ENCODE peak calls at places on chromosomes 1 and 21, in four cellular contexts. V is endodermal cell, D is aorta, E is BJ. L is an unnamed sample.

GRCh38 chr1:165364432-165365133 is 8.1 kb upstream of the LMX1A start:
- DNase-seq in E (no peak), D (no peak), V (no peak), L (no peak)

GRCh38 chr1:27992271-27992670 is 32.5 kb downstream of the XKR8 start:
- DNase-seq in E (no peak), D (no peak), V (no peak), L (no peak)

GRCh38 chr1:27111771-27112573 is 43.0 kb downstream of the SLC9A1 start:
- DNase-seq in V (no peak), E (peak; percentile 99), D (peak; percentile 92), L (peak; percentile 96)

GRCh38 chr1:76083189-76083588 is 8.6 kb downstream of the ST6GALNAC3 start:
- DNase-seq in E (no peak), V (no peak), D (no peak), L (no peak)

GRCh38 chr1:188670837-188671236 is 1806.8 kb downstream of the BRINP3 start:
- DNase-seq in E (no peak), V (no peak), D (no peak), L (no peak)

GRCh38 chr1:198201956-198202784 is 45.4 kb downstream of the NEK7 start:
- DNase-seq in E (no peak), V (no peak), D (no peak), L (no peak)

GRCh38 chr21:33433425-33434114 is 30.4 kb downstream of the IFNGR2 start:
- DNase-seq in V (no peak), D (no peak), E (no peak), L (no peak)

GRCh38 chr21:34022557-34023335 is 50.6 kb upstream of the MRPS6 start:
- DNase-seq in D (no peak), V (peak; percentile 54), E (no peak), L (no peak)

GRCh38 chr1:32933742-32934322 is 30.8 kb downstream of the RNF19B start:
- DNase-seq in E (no peak), V (peak; percentile 51), D (no peak), L (peak; percentile 71)

GRCh38 chr1:221672160-221672762 is 69.6 kb downstream of the DUSP10 start:
- DNase-seq in D (no peak), E (no peak), V (no peak), L (peak; percentile 33)

GRCh38 chr21:46009951-46010655 is 28.5 kb downstream of the COL6A1 start:
- DNase-seq in V (peak; percentile 47), E (no peak), D (no peak), L (no peak)

GRCh38 chr1:21352586-21352985 is 62.3 kb upstream of the ECE1 start:
- DNase-seq in D (no peak), V (no peak), E (no peak), L (no peak)

GRCh38 chr1:86155807-86156561 is 588 bp downstream of the COL24A1 start:
- DNase-seq in V (peak; percentile 79), D (peak; percentile 77), E (no peak), L (peak; percentile 61)

GRCh38 chr21:34075099-34075425 is 1.7 kb downstream of the MRPS6 start:
- DNase-seq in E (no peak), D (no peak), V (no peak), L (no peak)

GRCh38 chr1:18956189-18957135 is at the start of gene IFFO2:
- DNase-seq in D (peak; percentile 100), E (peak; percentile 50), V (peak; percentile 99), L (peak; percentile 96)

GRCh38 chr21:43188712-43189151 is 19.9 kb downstream of the CRYAA start:
- DNase-seq in V (peak; percentile 33), E (no peak), D (peak; percentile 81), L (no peak)

GRCh38 chr1:191320062-191320461 is 838.2 kb upstream of the RGS18 start:
- DNase-seq in D (no peak), V (no peak), E (no peak), L (no peak)

GRCh38 chr1:87404306-87404705 is 75.6 kb downstream of the LMO4 start:
- DNase-seq in E (no peak), D (no peak), V (no peak), L (no peak)

GRCh38 chr1:23825762-23826522 is 713 bp upstream of the HMGCL start:
- DNase-seq in D (no peak), E (no peak), V (no peak), L (no peak)

GRCh38 chr21:45129231-45129923 is 55.0 kb downstream of the ADARB1 start:
- DNase-seq in D (peak; percentile 85), E (no peak), V (no peak), L (no peak)

GRCh38 chr1:111468717-111469100 is 5.1 kb upstream of the C1orf162 start:
- DNase-seq in D (no peak), E (no peak), V (no peak), L (no peak)

GRCh38 chr1:59063501-59063900 is 233.4 kb upstream of the FGGY start:
- DNase-seq in E (no peak), V (peak; percentile 62), D (no peak), L (no peak)

GRCh38 chr1:14970115-14970798 is 183.3 kb upstream of the TMEM51 start:
- DNase-seq in E (peak; percentile 88), V (peak; percentile 63), D (peak; percentile 90), L (peak; percentile 54)

GRCh38 chr21:46001821-46002681 is 20.5 kb downstream of the COL6A1 start:
- DNase-seq in E (no peak), V (peak; percentile 39), D (peak; percentile 72), L (no peak)

GRCh38 chr1:47593001-47593568 is 155.2 kb downstream of the FOXD2 start:
- DNase-seq in D (no peak), E (no peak), V (peak; percentile 76), L (peak; percentile 87)

GRCh38 chr1:32275424-32275823 is 16.5 kb upstream of the HDAC1 start:
- DNase-seq in V (peak; percentile 74), D (peak; percentile 76), E (no peak), L (no peak)

GRCh38 chr1:167661527-167662436 is 31.8 kb downstream of the RCSD1 start:
- DNase-seq in E (peak; percentile 62), D (no peak), V (no peak), L (peak; percentile 67)

GRCh38 chr1:1085911-1086841 is 12.1 kb upstream of the RNF223 start:
- DNase-seq in E (no peak), D (peak; percentile 72), V (peak; percentile 43), L (no peak)

GRCh38 chr1:231935856-231936255 is 309.3 kb downstream of the DISC1 start:
- DNase-seq in D (no peak), E (no peak), V (no peak), L (peak; percentile 78)

GRCh38 chr1:201562257-201562656 is 23.3 kb downstream of the NAV1 start:
- DNase-seq in V (no peak), D (no peak), E (peak; percentile 90), L (peak; percentile 48)

GRCh38 chr1:91924146-91924545 is 25.1 kb upstream of the BRDT start:
- DNase-seq in E (peak; percentile 53), V (no peak), D (no peak), L (no peak)

GRCh38 chr1:2014726-2015382 is 4.3 kb upstream of the GABRD start:
- DNase-seq in E (no peak), D (no peak), V (no peak), L (no peak)

GRCh38 chr21:46022551-46023107 is 41.1 kb downstream of the COL6A1 start:
- DNase-seq in D (peak; percentile 74), E (no peak), V (no peak), L (no peak)

GRCh38 chr1:51768971-51769601 is 109.4 kb downstream of the NRDC start:
- DNase-seq in D (no peak), E (no peak), V (peak; percentile 57), L (peak; percentile 75)

GRCh38 chr1:234533975-234534876 is 55.2 kb upstream of the TARBP1 start:
- DNase-seq in V (no peak), E (peak; percentile 96), D (peak; percentile 94), L (no peak)

GRCh38 chr1:9252999-9253398 is 18.4 kb downstream of the H6PD start:
- DNase-seq in D (peak; percentile 45), E (no peak), V (peak; percentile 73), L (peak; percentile 44)

GRCh38 chr1:176555911-176556687 is 93.1 kb downstream of the PAPPA2 start:
- DNase-seq in E (no peak), V (peak; percentile 25), D (no peak), L (no peak)
- H3K4me3 ChIP-seq in E (no peak overlapping the region), V (no peak overlapping the region), D (no peak overlapping the region), L (no peak overlapping the region)

DNA sequence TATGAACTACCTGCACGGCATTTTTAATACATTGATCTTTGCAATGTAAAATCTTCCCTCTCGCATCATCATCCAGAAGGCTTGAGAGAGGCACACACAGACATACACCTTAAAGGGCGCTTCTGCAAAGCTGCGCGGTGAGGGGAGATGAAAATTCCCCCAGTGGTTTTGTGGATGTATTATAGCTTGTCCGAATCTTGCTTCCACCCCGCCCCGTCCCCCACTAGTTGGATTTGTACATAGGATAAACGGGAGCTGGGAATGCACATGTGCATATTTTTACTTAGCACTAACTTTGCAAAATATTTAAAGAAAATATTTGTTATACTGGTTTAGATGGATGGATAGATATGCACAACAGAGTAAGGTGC is 542 bp upstream of the ASTN1 start:
- DNase-seq in V (no peak), E (no peak), D (no peak), L (no peak)
- H3K4me3 ChIP-seq in V (peak overlapping the region; percentile 81), E (no peak overlapping the region), D (no peak overlapping the region), L (no peak overlapping the region)

GRCh38 chr1:36256558-36257374 is 32.5 kb downstream of the THRAP3 start:
- DNase-seq in E (no peak), D (no peak), V (no peak), L (no peak)

GRCh38 chr1:36257375-36257767 is 33.1 kb downstream of the THRAP3 start:
- DNase-seq in V (peak; percentile 57), E (no peak), D (no peak), L (no peak)

GRCh38 chr1:36248250-36248894 is 24.1 kb downstream of the THRAP3 start:
- DNase-seq in V (no peak), D (peak; percentile 82), E (peak; percentile 72), L (no peak)

GRCh38 chr1:36251794-36252481 is 27.7 kb downstream of the THRAP3 start:
- DNase-seq in D (no peak), V (no peak), E (no peak), L (no peak)

DNA sequence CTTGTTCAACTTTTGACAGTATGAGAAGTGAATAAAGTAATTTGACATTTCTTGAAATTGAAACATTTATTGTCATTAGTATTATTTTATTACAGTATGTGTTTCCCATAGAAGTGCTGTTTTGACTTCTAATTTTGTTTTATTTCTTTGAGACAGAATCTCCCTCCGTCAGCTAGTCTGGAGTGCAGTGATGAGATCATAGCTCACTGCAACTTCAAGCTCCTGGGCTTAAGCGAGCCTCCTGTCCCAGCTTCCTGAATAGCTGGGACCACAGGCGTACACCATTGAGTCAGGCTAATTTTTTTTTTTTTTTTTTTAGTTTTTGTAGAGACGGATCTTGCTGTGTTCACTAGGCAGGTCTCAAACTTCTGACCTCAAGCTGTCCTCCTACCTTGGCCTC is 29.2 kb downstream of the THRAP3 start:
- DNase-seq in E (no peak), D (no peak), V (no peak), L (no peak)
- H3K4me3 ChIP-seq in E (no peak overlapping the region), D (no peak overlapping the region), V (no peak overlapping the region), L (no peak overlapping the region)

DNA sequence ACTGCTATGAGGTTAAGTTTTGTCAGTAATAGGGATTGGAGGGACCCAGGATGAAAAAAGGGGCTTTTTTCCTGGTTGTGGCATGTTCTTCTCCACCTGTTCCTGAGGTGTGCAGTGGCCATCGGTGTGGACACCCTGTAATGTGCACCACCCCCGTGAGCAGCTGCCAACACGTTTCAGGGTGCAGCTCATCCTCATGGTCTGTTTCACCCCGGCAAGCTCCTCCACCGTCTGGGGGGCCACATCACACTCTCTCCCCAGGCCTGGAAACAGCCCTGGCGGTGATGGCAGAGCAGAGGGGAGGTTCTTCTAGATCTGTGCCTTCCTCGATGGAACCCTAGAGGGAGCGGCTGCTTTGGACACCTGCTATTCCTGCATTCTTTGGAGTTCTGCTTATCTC is 435.4 kb downstream of the MATN1 start:
- DNase-seq in D (no peak), V (no peak), E (no peak), L (no peak)
- H3K4me3 ChIP-seq in D (no peak overlapping the region), V (no peak overlapping the region), E (no peak overlapping the region), L (no peak overlapping the region)

L was measured in SJCRH30.